ENCODE peak calls at places on chromosomes 6 and 20, in five cellular contexts. U is dorsolateral prefrontal cortex, C is fibroblast of lung, F is thoracic aorta, P is PC-9. K is an unnamed sample.

GRCh38 chr6:56370591-56371198 is 123.3 kb upstream of the COL21A1 start:
- DNase-seq in F (peak; percentile 39), U (no peak), C (peak; percentile 96), P (peak; percentile 54), K (peak; percentile 58)

GRCh38 chr20:13219327-13220193 is 1.5 kb upstream of the ISM1 start:
- DNase-seq in U (no peak), F (no peak), P (no peak), C (no peak), K (no peak)

GRCh38 chr6:12718025-12718424 is 1.5 kb downstream of the PHACTR1 start:
- DNase-seq in U (no peak), F (no peak), P (no peak), C (no peak), K (no peak)

GRCh38 chr6:84774174-84775158 is 10.1 kb upstream of the TBX18 start:
- DNase-seq in P (no peak), F (no peak), C (no peak), U (no peak), K (no peak)

GRCh38 chr20:33162753-33163152 is 5.2 kb upstream of the BPIFA2 start:
- DNase-seq in P (peak; percentile 12), F (no peak), U (no peak), C (no peak), K (no peak)

GRCh38 chr6:116812051-116812650 is 16.7 kb downstream of the GPRC6A start:
- DNase-seq in P (no peak), F (no peak), C (no peak), U (no peak), K (no peak)

GRCh38 chr6:87909849-87910248 is 137.8 kb upstream of the SPACA1 start:
- DNase-seq in F (no peak), C (peak; percentile 46), U (no peak), P (no peak), K (peak; percentile 24)

GRCh38 chr6:139850512-139850911 is 476.1 kb upstream of the CITED2 start:
- DNase-seq in P (no peak), F (no peak), C (no peak), U (no peak), K (no peak)

GRCh38 chr6:105851181-105851580 is 235.0 kb upstream of the PRDM1 start:
- DNase-seq in U (no peak), P (no peak), C (peak; percentile 79), F (no peak), K (peak; percentile 27)

GRCh38 chr6:29232725-29233124 is 62.0 kb downstream of the OR2J2 start:
- DNase-seq in C (no peak), U (no peak), F (no peak), P (no peak), K (no peak)

GRCh38 chr20:36549942-36550796 is 8.8 kb downstream of the MYL9 start:
- DNase-seq in U (no peak), C (no peak), P (no peak), F (no peak), K (no peak)

GRCh38 chr6:109503327-109504224 is 20.6 kb upstream of the ZBTB24 start:
- DNase-seq in F (no peak), U (no peak), P (no peak), C (peak; percentile 47), K (no peak)

GRCh38 chr6:106973018-106973840 is 1.3 kb downstream of the CD24 start:
- DNase-seq in P (no peak), C (peak; percentile 2), U (no peak), F (no peak), K (no peak)

GRCh38 chr6:89308525-89309400 is 6.3 kb downstream of the GABRR2 start:
- DNase-seq in P (no peak), C (no peak), F (no peak), U (no peak), K (no peak)

GRCh38 chr6:27452496-27452897 is 20.4 kb downstream of the ZNF184 start:
- DNase-seq in U (no peak), P (no peak), F (no peak), C (peak; percentile 21), K (no peak)

GRCh38 chr6:28922841-28923317 is 906 bp downstream of the TRIM27 start:
- DNase-seq in P (no peak), U (no peak), F (no peak), C (peak; percentile 37), K (no peak)

GRCh38 chr20:7346562-7346961 is 579.1 kb downstream of the BMP2 start:
- DNase-seq in U (no peak), P (no peak), C (no peak), F (no peak), K (no peak)

GRCh38 chr6:159104163-159104885 is 59.5 kb upstream of the TAGAP start:
- DNase-seq in P (no peak), U (peak; percentile 47), F (no peak), C (peak; percentile 60), K (no peak)

GRCh38 chr6:4936681-4937041 is 67.2 kb downstream of the RPP40 start:
- DNase-seq in P (no peak), C (peak; percentile 83), U (no peak), F (no peak), K (no peak)

GRCh38 chr6:53494076-53494475 is 50.8 kb downstream of the GCLC start:
- DNase-seq in F (no peak), C (peak; percentile 41), P (no peak), U (no peak), K (no peak)

GRCh38 chr6:10412948-10413849 is 1.7 kb downstream of the TFAP2A start:
- DNase-seq in U (no peak), F (no peak), C (no peak), P (peak; percentile 70), K (no peak)

GRCh38 chr6:12865782-12866181 is 149.2 kb downstream of the PHACTR1 start:
- DNase-seq in F (no peak), C (no peak), P (no peak), U (no peak), K (no peak)

GRCh38 chr6:87914637-87915395 is 132.8 kb upstream of the SPACA1 start:
- DNase-seq in U (no peak), P (no peak), C (no peak), F (no peak), K (no peak)

GRCh38 chr6:6315660-6316059 is 4.8 kb downstream of the F13A1 start:
- DNase-seq in C (peak; percentile 31), P (no peak), F (no peak), U (no peak), K (no peak)

GRCh38 chr6:146090474-146090873 is 61.6 kb downstream of the GRM1 start:
- DNase-seq in C (no peak), P (no peak), F (no peak), U (no peak), K (no peak)

GRCh38 chr20:63065911-63066310 is 59.1 kb upstream of the BHLHE23 start:
- DNase-seq in C (no peak), U (no peak), P (no peak), F (no peak), K (no peak)

GRCh38 chr6:166167801-166168615 is at the start of gene TBXT:
- DNase-seq in U (no peak), C (no peak), F (no peak), P (no peak), K (no peak)

DNA sequence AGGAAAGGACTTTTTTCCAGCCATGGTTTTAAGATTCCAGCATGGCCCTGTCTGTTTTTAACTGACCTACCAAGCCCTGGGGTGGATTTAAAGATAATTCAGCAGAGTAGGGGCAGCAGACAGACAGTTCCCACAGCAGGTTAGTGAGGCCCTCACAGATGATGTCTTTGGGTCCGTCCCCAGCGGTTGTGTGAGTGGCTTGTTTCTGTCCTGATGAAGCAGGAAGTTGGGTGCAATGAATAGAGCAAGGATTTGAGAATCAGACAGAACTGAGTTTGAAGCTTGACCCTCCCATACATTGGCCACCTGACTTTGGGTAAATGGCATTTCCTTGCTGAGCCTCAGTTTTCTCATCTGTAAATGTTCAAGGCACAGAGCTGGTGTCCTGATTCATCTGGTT is 77.0 kb upstream of the MAFB start:
- DNase-seq in C (no peak), P (no peak), U (no peak), F (no peak), K (no peak)
- TF ChIP-seq CTCF in C (no peak), P (no peak), U (no peak), F (no peak), K (no peak)

GRCh38 chr20:3758566-3758965 is 9.0 kb downstream of the ADISSP start:
- DNase-seq in F (no peak), U (no peak), P (no peak), C (no peak), K (no peak)
- H3K4me3 ChIP-seq in F (no peak overlapping the region), U (no peak overlapping the region), P (no peak overlapping the region), C (no peak overlapping the region), K (no peak overlapping the region)

DNA sequence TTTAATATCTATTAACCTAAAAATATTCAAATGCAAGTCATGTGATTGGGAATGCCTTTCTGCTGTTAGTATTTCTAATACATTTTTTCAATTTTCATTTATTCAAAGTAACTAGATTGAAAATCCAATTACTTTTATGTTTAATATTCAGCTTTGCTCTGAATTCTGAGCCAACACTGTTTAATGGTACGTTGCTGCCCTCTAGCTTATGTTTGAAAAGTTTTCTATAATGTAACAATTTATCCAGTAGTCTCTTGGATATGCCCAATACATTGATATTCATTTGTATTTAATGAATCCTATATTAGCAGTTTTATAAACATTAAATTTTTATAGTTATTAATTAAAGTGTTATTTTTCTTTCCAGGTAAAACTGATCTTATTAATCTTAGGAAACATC is 47.4 kb downstream of the LGSN start:
- DNase-seq in U (no peak), F (no peak), C (peak; percentile 40), P (no peak), K (no peak)
- TF ChIP-seq CTCF in U (peak; percentile 47), F (no peak), C (peak; percentile 14), P (peak; percentile 75), K (peak; percentile 13)

GRCh38 chr6:161279677-161280365 is 6.0 kb upstream of the AGPAT4 start:
- DNase-seq in U (no peak), P (no peak), F (no peak), C (peak; percentile 76), K (no peak)
- H3K4me3 ChIP-seq in U (no peak overlapping the region), P (no peak overlapping the region), F (no peak overlapping the region), C (no peak overlapping the region), K (no peak overlapping the region)

GRCh38 chr6:80744213-80744612 is 637.7 kb downstream of the BCKDHB start:
- DNase-seq in U (no peak), P (no peak), F (no peak), C (no peak), K (no peak)

GRCh38 chr6:80742481-80742880 is 636.0 kb downstream of the BCKDHB start:
- DNase-seq in F (no peak), U (no peak), C (peak; percentile 62), P (no peak), K (peak; percentile 27)
- TF ChIP-seq CTCF in F (no peak), U (no peak), C (peak; percentile 25), P (peak; percentile 56), K (peak; percentile 53)